ENCODE peak calls at places on chromosomes 13 and 19, in ten cellular contexts. One of them, this sample, is unnamed.

GRCh38 chr19:5492813-5493409 is 37.7 kb downstream of the ZNRF4 start:
- DNase-seq in fibroblast of pulmonary artery: no peak
- DNase-seq in lung: no peak
- DNase-seq in heart right ventricle: no peak
- DNase-seq in cardiac muscle cell: no peak
- DNase-seq in CD8-positive, alpha-beta memory T cell: no peak
- DNase-seq in AG10803: no peak
- DNase-seq in stomach: no peak
- DNase-seq in upper lobe of right lung: no peak
- DNase-seq in DND-41: no peak
- DNase-seq in this sample: no peak

GRCh38 chr19:16896098-16896912 is 7.5 kb downstream of the F2RL3 start:
- DNase-seq in AG10803: no peak
- DNase-seq in cardiac muscle cell: peak; percentile 57
- DNase-seq in stomach: no peak
- DNase-seq in DND-41: no peak
- DNase-seq in heart right ventricle: no peak
- DNase-seq in upper lobe of right lung: no peak
- DNase-seq in CD8-positive, alpha-beta memory T cell: no peak
- DNase-seq in lung: no peak
- DNase-seq in fibroblast of pulmonary artery: no peak
- DNase-seq in this sample: peak; percentile 47

GRCh38 chr19:5119297-5119998 is 150.5 kb downstream of the KDM4B start:
- DNase-seq in AG10803: no peak
- DNase-seq in DND-41: no peak
- DNase-seq in cardiac muscle cell: no peak
- DNase-seq in upper lobe of right lung: no peak
- DNase-seq in heart right ventricle: no peak
- DNase-seq in stomach: no peak
- DNase-seq in CD8-positive, alpha-beta memory T cell: no peak
- DNase-seq in lung: no peak
- DNase-seq in fibroblast of pulmonary artery: no peak
- DNase-seq in this sample: no peak

GRCh38 chr13:113770441-113770840 is 11.4 kb downstream of the TMEM255B start:
- DNase-seq in AG10803: no peak
- DNase-seq in upper lobe of right lung: peak; percentile 32
- DNase-seq in DND-41: no peak
- DNase-seq in heart right ventricle: no peak
- DNase-seq in fibroblast of pulmonary artery: no peak
- DNase-seq in stomach: no peak
- DNase-seq in lung: no peak
- DNase-seq in cardiac muscle cell: no peak
- DNase-seq in CD8-positive, alpha-beta memory T cell: no peak
- DNase-seq in this sample: no peak

GRCh38 chr19:17679526-17680234 is 8.5 kb downstream of the UNC13A start:
- DNase-seq in lung: no peak
- DNase-seq in upper lobe of right lung: no peak
- DNase-seq in CD8-positive, alpha-beta memory T cell: no peak
- DNase-seq in DND-41: no peak
- DNase-seq in stomach: no peak
- DNase-seq in cardiac muscle cell: no peak
- DNase-seq in AG10803: no peak
- DNase-seq in fibroblast of pulmonary artery: no peak
- DNase-seq in heart right ventricle: no peak
- DNase-seq in this sample: no peak

GRCh38 chr19:5156231-5156986 is 184.2 kb downstream of the PTPRS start:
- DNase-seq in DND-41: no peak
- DNase-seq in heart right ventricle: no peak
- DNase-seq in cardiac muscle cell: no peak
- DNase-seq in lung: no peak
- DNase-seq in fibroblast of pulmonary artery: no peak
- DNase-seq in AG10803: no peak
- DNase-seq in stomach: no peak
- DNase-seq in CD8-positive, alpha-beta memory T cell: no peak
- DNase-seq in upper lobe of right lung: peak; percentile 54
- DNase-seq in this sample: no peak

GRCh38 chr13:65595881-65596280 is 1634.3 kb downstream of the PCDH9 start:
- DNase-seq in CD8-positive, alpha-beta memory T cell: no peak
- DNase-seq in heart right ventricle: no peak
- DNase-seq in cardiac muscle cell: no peak
- DNase-seq in stomach: no peak
- DNase-seq in lung: no peak
- DNase-seq in fibroblast of pulmonary artery: peak; percentile 51
- DNase-seq in AG10803: peak; percentile 9
- DNase-seq in DND-41: no peak
- DNase-seq in upper lobe of right lung: no peak
- DNase-seq in this sample: no peak

GRCh38 chr13:49791214-49791752 is 1.2 kb downstream of the KPNA3 start:
- DNase-seq in CD8-positive, alpha-beta memory T cell: peak; percentile 1
- DNase-seq in fibroblast of pulmonary artery: peak; percentile 39
- DNase-seq in AG10803: peak; percentile 14
- DNase-seq in DND-41: peak; percentile 29
- DNase-seq in cardiac muscle cell: peak; percentile 30
- DNase-seq in heart right ventricle: no peak
- DNase-seq in stomach: no peak
- DNase-seq in upper lobe of right lung: no peak
- DNase-seq in lung: no peak
- DNase-seq in this sample: peak; percentile 77

GRCh38 chr13:85896516-85897450 is 97.6 kb upstream of the SLITRK6 start:
- DNase-seq in lung: no peak
- DNase-seq in DND-41: no peak
- DNase-seq in heart right ventricle: no peak
- DNase-seq in AG10803: no peak
- DNase-seq in fibroblast of pulmonary artery: no peak
- DNase-seq in stomach: no peak
- DNase-seq in upper lobe of right lung: no peak
- DNase-seq in cardiac muscle cell: no peak
- DNase-seq in CD8-positive, alpha-beta memory T cell: no peak
- DNase-seq in this sample: peak; percentile 28

GRCh38 chr13:18943721-18944391 is 237.8 kb downstream of the TUBA3C start:
- DNase-seq in heart right ventricle: no peak
- DNase-seq in fibroblast of pulmonary artery: no peak
- DNase-seq in DND-41: no peak
- DNase-seq in AG10803: no peak
- DNase-seq in cardiac muscle cell: no peak
- DNase-seq in CD8-positive, alpha-beta memory T cell: no peak
- DNase-seq in upper lobe of right lung: peak; percentile 61
- DNase-seq in lung: no peak
- DNase-seq in stomach: no peak
- DNase-seq in this sample: no peak

GRCh38 chr19:29741776-29742175 is 26.7 kb upstream of the C19orf12 start:
- DNase-seq in AG10803: no peak
- DNase-seq in lung: no peak
- DNase-seq in cardiac muscle cell: no peak
- DNase-seq in stomach: no peak
- DNase-seq in upper lobe of right lung: peak; percentile 10
- DNase-seq in fibroblast of pulmonary artery: no peak
- DNase-seq in CD8-positive, alpha-beta memory T cell: no peak
- DNase-seq in heart right ventricle: no peak
- DNase-seq in DND-41: no peak
- DNase-seq in this sample: no peak

GRCh38 chr13:98411617-98412310 is 165.1 kb downstream of the STK24 start:
- DNase-seq in lung: peak; percentile 36
- DNase-seq in cardiac muscle cell: no peak
- DNase-seq in upper lobe of right lung: peak; percentile 76
- DNase-seq in AG10803: peak; percentile 45
- DNase-seq in heart right ventricle: no peak
- DNase-seq in stomach: no peak
- DNase-seq in CD8-positive, alpha-beta memory T cell: no peak
- DNase-seq in fibroblast of pulmonary artery: no peak
- DNase-seq in DND-41: peak; percentile 19
- DNase-seq in this sample: peak; percentile 40

GRCh38 chr19:55119053-55119452 is 1.6 kb upstream of the PPP1R12C start:
- DNase-seq in stomach: no peak
- DNase-seq in DND-41: no peak
- DNase-seq in heart right ventricle: no peak
- DNase-seq in cardiac muscle cell: no peak
- DNase-seq in upper lobe of right lung: no peak
- DNase-seq in CD8-positive, alpha-beta memory T cell: no peak
- DNase-seq in fibroblast of pulmonary artery: no peak
- DNase-seq in AG10803: no peak
- DNase-seq in lung: no peak
- DNase-seq in this sample: peak; percentile 73

GRCh38 chr13:105990256-105990958 is 545.1 kb downstream of the EFNB2 start:
- DNase-seq in AG10803: peak; percentile 23
- DNase-seq in CD8-positive, alpha-beta memory T cell: no peak
- DNase-seq in lung: no peak
- DNase-seq in fibroblast of pulmonary artery: peak; percentile 14
- DNase-seq in stomach: no peak
- DNase-seq in heart right ventricle: no peak
- DNase-seq in DND-41: no peak
- DNase-seq in upper lobe of right lung: no peak
- DNase-seq in cardiac muscle cell: no peak
- DNase-seq in this sample: no peak

GRCh38 chr19:17950310-17951150 is 16.4 kb upstream of the KCNN1 start:
- DNase-seq in fibroblast of pulmonary artery: no peak
- DNase-seq in heart right ventricle: no peak
- DNase-seq in lung: no peak
- DNase-seq in stomach: no peak
- DNase-seq in CD8-positive, alpha-beta memory T cell: peak; percentile 51
- DNase-seq in AG10803: no peak
- DNase-seq in cardiac muscle cell: peak; percentile 51
- DNase-seq in upper lobe of right lung: no peak
- DNase-seq in DND-41: no peak
- DNase-seq in this sample: no peak

GRCh38 chr13:113981201-113981605 is 7.3 kb upstream of the C13orf46 start:
- DNase-seq in lung: peak; percentile 88
- DNase-seq in DND-41: no peak
- DNase-seq in CD8-positive, alpha-beta memory T cell: no peak
- DNase-seq in AG10803: no peak
- DNase-seq in upper lobe of right lung: peak; percentile 93
- DNase-seq in fibroblast of pulmonary artery: no peak
- DNase-seq in heart right ventricle: no peak
- DNase-seq in cardiac muscle cell: no peak
- DNase-seq in stomach: peak; percentile 98
- DNase-seq in this sample: no peak

GRCh38 chr13:22218784-22219183 is 547.9 kb downstream of the FGF9 start:
- DNase-seq in DND-41: no peak
- DNase-seq in CD8-positive, alpha-beta memory T cell: no peak
- DNase-seq in AG10803: no peak
- DNase-seq in upper lobe of right lung: no peak
- DNase-seq in fibroblast of pulmonary artery: no peak
- DNase-seq in cardiac muscle cell: no peak
- DNase-seq in heart right ventricle: no peak
- DNase-seq in stomach: no peak
- DNase-seq in lung: no peak
- DNase-seq in this sample: no peak

GRCh38 chr19:13622727-13623126 is 116.4 kb upstream of the CACNA1A start:
- DNase-seq in cardiac muscle cell: peak; percentile 27
- DNase-seq in heart right ventricle: no peak
- DNase-seq in fibroblast of pulmonary artery: no peak
- DNase-seq in upper lobe of right lung: no peak
- DNase-seq in lung: no peak
- DNase-seq in AG10803: no peak
- DNase-seq in CD8-positive, alpha-beta memory T cell: no peak
- DNase-seq in stomach: no peak
- DNase-seq in DND-41: no peak
- DNase-seq in this sample: no peak
- H3K4me3 ChIP-seq in cardiac muscle cell: no peak overlapping the region
- H3K4me3 ChIP-seq in heart right ventricle: no peak overlapping the region
- H3K4me3 ChIP-seq in fibroblast of pulmonary artery: no peak overlapping the region
- H3K4me3 ChIP-seq in upper lobe of right lung: no peak overlapping the region
- H3K4me3 ChIP-seq in lung: no peak overlapping the region
- H3K4me3 ChIP-seq in AG10803: no peak overlapping the region
- H3K4me3 ChIP-seq in CD8-positive, alpha-beta memory T cell: no peak overlapping the region
- H3K4me3 ChIP-seq in stomach: no peak overlapping the region
- H3K4me3 ChIP-seq in DND-41: no peak overlapping the region
- H3K4me3 ChIP-seq in this sample: no peak overlapping the region

GRCh38 chr13:43786472-43786765 is 353 bp downstream of the ENOX1 start:
- DNase-seq in cardiac muscle cell: no peak
- DNase-seq in fibroblast of pulmonary artery: no peak
- DNase-seq in heart right ventricle: no peak
- DNase-seq in CD8-positive, alpha-beta memory T cell: no peak
- DNase-seq in upper lobe of right lung: no peak
- DNase-seq in stomach: no peak
- DNase-seq in DND-41: no peak
- DNase-seq in AG10803: no peak
- DNase-seq in lung: no peak
- DNase-seq in this sample: no peak
- H3K4me3 ChIP-seq in cardiac muscle cell: peak overlapping the region; percentile 65
- H3K4me3 ChIP-seq in fibroblast of pulmonary artery: peak overlapping the region; percentile 65
- H3K4me3 ChIP-seq in heart right ventricle: peak overlapping the region; percentile 50
- H3K4me3 ChIP-seq in CD8-positive, alpha-beta memory T cell: no peak overlapping the region
- H3K4me3 ChIP-seq in upper lobe of right lung: peak overlapping the region; percentile 55
- H3K4me3 ChIP-seq in stomach: peak overlapping the region; percentile 69
- H3K4me3 ChIP-seq in DND-41: no peak overlapping the region
- H3K4me3 ChIP-seq in AG10803: peak overlapping the region; percentile 70
- H3K4me3 ChIP-seq in lung: peak overlapping the region; percentile 52
- H3K4me3 ChIP-seq in this sample: no peak overlapping the region

GRCh38 chr19:1438933-1439358 is 750 bp downstream of the RPS15 start:
- DNase-seq in heart right ventricle: no peak
- DNase-seq in lung: no peak
- DNase-seq in cardiac muscle cell: no peak
- DNase-seq in AG10803: no peak
- DNase-seq in upper lobe of right lung: no peak
- DNase-seq in fibroblast of pulmonary artery: no peak
- DNase-seq in DND-41: no peak
- DNase-seq in stomach: no peak
- DNase-seq in CD8-positive, alpha-beta memory T cell: no peak
- DNase-seq in this sample: no peak

GRCh38 chr19:1440418-1440801 is 2.2 kb downstream of the RPS15 start:
- DNase-seq in stomach: no peak
- DNase-seq in lung: no peak
- DNase-seq in AG10803: no peak
- DNase-seq in heart right ventricle: no peak
- DNase-seq in DND-41: no peak
- DNase-seq in CD8-positive, alpha-beta memory T cell: no peak
- DNase-seq in upper lobe of right lung: no peak
- DNase-seq in cardiac muscle cell: no peak
- DNase-seq in fibroblast of pulmonary artery: no peak
- DNase-seq in this sample: no peak

GRCh38 chr19:1438035-1438932 is at the start of gene RPS15:
- DNase-seq in heart right ventricle: peak; percentile 97
- DNase-seq in cardiac muscle cell: peak; percentile 95
- DNase-seq in stomach: peak; percentile 96
- DNase-seq in upper lobe of right lung: peak; percentile 97
- DNase-seq in DND-41: peak; percentile 95
- DNase-seq in fibroblast of pulmonary artery: peak; percentile 97
- DNase-seq in AG10803: peak; percentile 94
- DNase-seq in lung: peak; percentile 95
- DNase-seq in CD8-positive, alpha-beta memory T cell: peak; percentile 95
- DNase-seq in this sample: peak; percentile 90

GRCh38 chr19:1435378-1435989 is 2.7 kb upstream of the RPS15 start:
- DNase-seq in DND-41: no peak
- DNase-seq in heart right ventricle: no peak
- DNase-seq in stomach: no peak
- DNase-seq in lung: no peak
- DNase-seq in AG10803: no peak
- DNase-seq in cardiac muscle cell: no peak
- DNase-seq in CD8-positive, alpha-beta memory T cell: no peak
- DNase-seq in fibroblast of pulmonary artery: no peak
- DNase-seq in upper lobe of right lung: no peak
- DNase-seq in this sample: no peak

GRCh38 chr19:1437609-1438008 is 587 bp upstream of the RPS15 start:
- DNase-seq in cardiac muscle cell: no peak
- DNase-seq in CD8-positive, alpha-beta memory T cell: no peak
- DNase-seq in fibroblast of pulmonary artery: no peak
- DNase-seq in upper lobe of right lung: no peak
- DNase-seq in AG10803: no peak
- DNase-seq in lung: no peak
- DNase-seq in heart right ventricle: no peak
- DNase-seq in DND-41: no peak
- DNase-seq in stomach: no peak
- DNase-seq in this sample: no peak
- H3K4me3 ChIP-seq in cardiac muscle cell: no peak overlapping the region
- H3K4me3 ChIP-seq in CD8-positive, alpha-beta memory T cell: no peak overlapping the region
- H3K4me3 ChIP-seq in fibroblast of pulmonary artery: peak overlapping the region; percentile 73
- H3K4me3 ChIP-seq in upper lobe of right lung: peak overlapping the region; percentile 98
- H3K4me3 ChIP-seq in AG10803: no peak overlapping the region
- H3K4me3 ChIP-seq in lung: no peak overlapping the region
- H3K4me3 ChIP-seq in heart right ventricle: no peak overlapping the region
- H3K4me3 ChIP-seq in DND-41: no peak overlapping the region
- H3K4me3 ChIP-seq in stomach: peak overlapping the region; percentile 84
- H3K4me3 ChIP-seq in this sample: no peak overlapping the region

GRCh38 chr13:73337511-73337910 is 278.7 kb downstream of the KLF5 start:
- DNase-seq in fibroblast of pulmonary artery: no peak
- DNase-seq in stomach: no peak
- DNase-seq in lung: no peak
- DNase-seq in DND-41: no peak
- DNase-seq in CD8-positive, alpha-beta memory T cell: no peak
- DNase-seq in heart right ventricle: no peak
- DNase-seq in cardiac muscle cell: no peak
- DNase-seq in AG10803: no peak
- DNase-seq in upper lobe of right lung: no peak
- DNase-seq in this sample: no peak
- H3K4me3 ChIP-seq in fibroblast of pulmonary artery: no peak overlapping the region
- H3K4me3 ChIP-seq in stomach: no peak overlapping the region
- H3K4me3 ChIP-seq in lung: no peak overlapping the region
- H3K4me3 ChIP-seq in DND-41: no peak overlapping the region
- H3K4me3 ChIP-seq in CD8-positive, alpha-beta memory T cell: no peak overlapping the region
- H3K4me3 ChIP-seq in heart right ventricle: no peak overlapping the region
- H3K4me3 ChIP-seq in cardiac muscle cell: no peak overlapping the region
- H3K4me3 ChIP-seq in AG10803: no peak overlapping the region
- H3K4me3 ChIP-seq in upper lobe of right lung: no peak overlapping the region
- H3K4me3 ChIP-seq in this sample: no peak overlapping the region

This sample was measured in NB4.